ENCODE peak calls at places on chromosome 22, in six cellular contexts. I is COLO829, F is AG09309, X is Kasumi-1, H is A172, K is pancreas. G is an unnamed sample.

GRCh38 chr22:23565942-23566715 is 14.0 kb downstream of the IGLL1 start:
- DNase-seq in K (peak), F (no peak), X (no peak), I (no peak), H (no peak), G (no peak)

GRCh38 chr22:29767289-29768051 is at the start of gene UQCR10:
- DNase-seq in F (peak), H (peak), K (peak), X (peak), I (peak), G (peak)

GRCh38 chr22:41799486-41800347 is 762 bp upstream of the CCDC134 start:
- DNase-seq in H (no peak), X (no peak), K (no peak), I (no peak), F (no peak), G (peak)

GRCh38 chr22:50293441-50294318 is 13.8 kb downstream of the PLXNB2 start:
- DNase-seq in F (peak), K (peak), I (no peak), H (no peak), X (no peak), G (no peak)

GRCh38 chr22:41092023-41092817 is at the start of gene EP300:
- DNase-seq in H (peak), X (peak), F (peak), I (peak), K (peak), G (peak)

GRCh38 chr22:48536691-48537591 is 1290.7 kb downstream of the BRD1 start:
- DNase-seq in F (no peak), K (peak), X (no peak), H (no peak), I (peak), G (no peak)

GRCh38 chr22:32005453-32005852 is 37.6 kb upstream of the SLC5A1 start:
- DNase-seq in H (peak), K (no peak), F (peak), X (no peak), I (no peak), G (no peak)

GRCh38 chr22:22691716-22692701 is 47.6 kb downstream of the GGTLC2 start:
- DNase-seq in X (no peak), I (no peak), K (no peak), H (no peak), F (no peak), G (no peak)

G was measured in CD8-positive, alpha-beta memory T cell.